ENCODE peak calls at places on chromosomes 4 and X, in four cellular contexts. E is activated B cell treated with CpG ODN at 0.5 μM for 24 hours, T is fibroblast of the conjunctiva, A is foreskin fibroblast. M is an unnamed sample.

GRCh38 chr4:39151120-39151713 is 31.1 kb upstream of the WDR19 start:
- DNase-seq in E (no peak), T (peak), A (peak), M (peak)

GRCh38 chr4:188495169-188495568 is 355.9 kb downstream of the TRIML1 start:
- DNase-seq in E (no peak), T (no peak), A (no peak), M (no peak)

GRCh38 chrX:131650637-131651410 is 107.0 kb downstream of the OR13H1 start:
- DNase-seq in E (no peak), T (no peak), A (no peak), M (peak)

GRCh38 chrX:39301041-39301440 is 499.8 kb downstream of the MID1IP1 start:
- DNase-seq in E (no peak), T (no peak), A (no peak), M (no peak)

GRCh38 chrX:49934148-49934547 is 11.8 kb downstream of the CLCN5 start:
- DNase-seq in E (no peak), T (no peak), A (no peak), M (peak)

GRCh38 chrX:35046646-35047231 is 104.1 kb downstream of the FAM47B start:
- DNase-seq in E (no peak), T (no peak), A (peak), M (peak)

GRCh38 chr4:56321246-56321645 is 66.0 kb downstream of the AASDH start:
- DNase-seq in E (no peak), T (no peak), A (no peak), M (peak)

GRCh38 chr4:84841435-84841834 is 125.1 kb downstream of the WDFY3 start:
- DNase-seq in E (no peak), T (no peak), A (no peak), M (no peak)

GRCh38 chrX:147217334-147217733 is 402.8 kb upstream of the CXorf51A start:
- DNase-seq in E (no peak), T (no peak), A (no peak), M (no peak)

GRCh38 chr4:46656071-46656470 is 253.0 kb downstream of the COX7B2 start:
- DNase-seq in E (no peak), T (no peak), A (no peak), M (no peak)

GRCh38 chr4:149795256-149795655 is 20.4 kb downstream of the IQCM start:
- DNase-seq in E (no peak), T (no peak), A (no peak), M (no peak)